ENCODE peak calls at places on chromosomes 2 and 18, in seven cellular contexts. V is HuH-7.5; L is endothelial cell; D is stimulated activated CD4-positive, alpha-beta T cell treated with anti-CD3 and anti-CD28 coated beads, Interleukin-15, amount 100 ng/mL, for 1 hour; G is left lobe of liver; P is activated T-helper 1 cell treated with anti-CD3 and anti-CD28 coated beads, Interleukin-2, amount 50 U/mL, for 16 hours; Z is AG08395. K is an unnamed sample.
A peak's percentile ranks its signal among the peaks of the same experiment; 100 is the strongest.

GRCh38 chr2:15176604-15177003 is 384.5 kb downstream of the NBAS start:
- DNase-seq in V (no peak), Z (no peak), G (no peak), L (no peak), D (no peak), P (no peak), K (no peak)

GRCh38 chr2:109532728-109533076 is 81.1 kb downstream of the SEPTIN10 start:
- DNase-seq in Z (no peak), D (no peak), L (no peak), P (no peak), V (no peak), G (no peak), K (no peak)

GRCh38 chr2:187618813-187619212 is 64.6 kb upstream of the TFPI start:
- DNase-seq in G (no peak), V (no peak), L (no peak), Z (no peak), P (no peak), D (no peak), K (no peak)

GRCh38 chr2:29804671-29805070 is 116.7 kb downstream of the ALK start:
- DNase-seq in D (no peak), L (no peak), P (no peak), Z (no peak), G (no peak), V (no peak), K (no peak)

GRCh38 chr18:12883684-12884520 is at the start of gene PTPN2:
- DNase-seq in L (peak; percentile 88), G (peak; percentile 94), P (peak; percentile 84), V (peak; percentile 99), D (peak; percentile 83), Z (peak; percentile 98), K (peak; percentile 98)

GRCh38 chr2:61900246-61900645 is 5.2 kb upstream of the COMMD1 start:
- DNase-seq in P (no peak), V (no peak), D (no peak), Z (no peak), L (no peak), G (no peak), K (no peak)

GRCh38 chr2:28080911-28081310 is 190.4 kb downstream of the BABAM2 start:
- DNase-seq in Z (peak; percentile 46), V (no peak), L (no peak), D (no peak), P (no peak), G (no peak), K (no peak)

GRCh38 chr2:191691016-191691725 is 13.2 kb downstream of the NABP1 start:
- DNase-seq in L (peak; percentile 55), V (no peak), G (no peak), Z (peak; percentile 80), D (no peak), P (no peak), K (peak; percentile 47)

GRCh38 chr2:230209422-230210051 is 10.2 kb downstream of the SP110 start:
- DNase-seq in P (no peak), Z (no peak), V (no peak), D (no peak), L (no peak), G (no peak), K (no peak)

GRCh38 chr2:149080104-149080503 is 41.6 kb downstream of the LYPD6B start:
- DNase-seq in G (no peak), V (no peak), D (no peak), P (no peak), Z (no peak), L (no peak), K (no peak)

GRCh38 chr18:50644807-50645206 is 84.9 kb downstream of the MAPK4 start:
- DNase-seq in P (no peak), L (peak; percentile 20), G (no peak), Z (no peak), V (no peak), D (no peak), K (no peak)